ENCODE peak calls at places on chromosomes 3 and 15, in seven cellular contexts. Z, T, O, P, U, B and V are unnamed samples.

GRCh38 chr3:177478170-177478859 is 281.0 kb upstream of the TBL1XR1 start:
- DNase-seq in T (no peak), B (no peak), P (no peak), U (no peak), O (peak; percentile 83), Z (no peak), V (peak; percentile 85)

GRCh38 chr3:123286308-123287023 is 84.7 kb downstream of the SEC22A start:
- DNase-seq in P (no peak), Z (peak; percentile 9), B (no peak), O (peak; percentile 70), T (no peak), U (peak; percentile 38), V (peak; percentile 69)

GRCh38 chr3:167992384-167992783 is 103.3 kb downstream of the GOLIM4 start:
- DNase-seq in Z (no peak), B (no peak), O (no peak), U (no peak), T (no peak), P (no peak), V (no peak)

GRCh38 chr3:38454179-38454883 is 641 bp downstream of the ACVR2B start:
- DNase-seq in O (peak; percentile 29), P (peak; percentile 50), B (peak; percentile 77), T (peak; percentile 37), U (peak; percentile 29), Z (peak; percentile 29), V (peak; percentile 35)

GRCh38 chr15:35705030-35705884 is 159.3 kb upstream of the DPH6 start:
- DNase-seq in T (no peak), Z (no peak), B (no peak), O (no peak), P (no peak), U (no peak), V (no peak)

GRCh38 chr15:29270169-29270955 is 740 bp upstream of the NSMCE3 start:
- DNase-seq in B (no peak), Z (peak; percentile 40), P (peak; percentile 19), U (no peak), O (no peak), T (no peak), V (no peak)

GRCh38 chr3:16063603-16064002 is 110.9 kb upstream of the GALNT15 start:
- DNase-seq in P (peak; percentile 74), U (no peak), Z (peak; percentile 98), O (no peak), B (peak; percentile 45), T (no peak), V (no peak)

GRCh38 chr3:71779674-71780377 is 5.1 kb downstream of the PROK2 start:
- DNase-seq in O (no peak), Z (no peak), U (no peak), P (no peak), B (no peak), T (no peak), V (no peak)

GRCh38 chr3:12993022-12993622 is 80.1 kb downstream of the IQSEC1 start:
- DNase-seq in U (no peak), B (peak; percentile 72), P (no peak), T (peak; percentile 48), Z (no peak), O (no peak), V (no peak)

GRCh38 chr3:29282431-29283296 is 1.8 kb downstream of the RBMS3 start:
- DNase-seq in O (peak; percentile 33), T (no peak), P (no peak), Z (no peak), U (no peak), B (no peak), V (peak; percentile 6)

GRCh38 chr3:172595648-172596393 is 72.6 kb upstream of the TNFSF10 start:
- DNase-seq in T (no peak), B (no peak), U (no peak), P (no peak), Z (peak; percentile 29), O (peak; percentile 46), V (peak; percentile 72)

GRCh38 chr15:74525946-74526345 is 15.1 kb upstream of the ARID3B start:
- DNase-seq in U (no peak), T (no peak), Z (no peak), B (no peak), P (no peak), O (peak; percentile 45), V (peak; percentile 92)

GRCh38 chr3:146974001-146974400 is 368.9 kb upstream of the PLSCR5 start:
- DNase-seq in O (no peak), B (no peak), U (no peak), T (no peak), Z (no peak), P (no peak), V (no peak)

GRCh38 chr3:124785966-124786365 is 55.7 kb downstream of the UMPS start:
- DNase-seq in Z (no peak), O (no peak), B (no peak), U (no peak), P (no peak), T (no peak), V (no peak)

GRCh38 chr3:149609595-149609994 is 48.2 kb downstream of the WWTR1 start:
- DNase-seq in Z (no peak), B (no peak), U (no peak), P (no peak), T (no peak), O (no peak), V (no peak)

GRCh38 chr3:156553705-156554356 is 1.1 kb downstream of the SSR3 start:
- DNase-seq in B (no peak), T (no peak), Z (no peak), O (peak; percentile 24), P (no peak), U (peak; percentile 16), V (no peak)

GRCh38 chr15:77851696-77852095 is 219.0 kb upstream of the LINGO1 start:
- DNase-seq in O (no peak), Z (peak; percentile 52), U (no peak), P (no peak), B (no peak), T (no peak), V (no peak)

GRCh38 chr15:96582473-96582872 is 252.0 kb downstream of the NR2F2 start:
- DNase-seq in P (no peak), U (no peak), T (no peak), Z (no peak), B (no peak), O (no peak), V (no peak)